ENCODE peak calls at places on chromosomes 7 and 10, in six cellular contexts. Y is skeletal muscle cell; N is adipocyte; V is CD8-positive, alpha-beta memory T cell; D is GM23248; R is choroid plexus epithelial cell. M is an unnamed sample.

GRCh38 chr10:71708301-71708703 is 11.3 kb downstream of the C10orf105 start:
- DNase-seq in N (peak), D (peak), V (peak), Y (no peak), R (peak), M (no peak)

GRCh38 chr10:85979598-85979997 is 387.0 kb downstream of the GRID1 start:
- DNase-seq in V (no peak), R (no peak), D (no peak), Y (no peak), N (no peak), M (no peak)

GRCh38 chr7:84216477-84216876 is 21.9 kb upstream of the SEMA3A start:
- DNase-seq in R (no peak), D (peak), N (no peak), V (no peak), Y (no peak), M (no peak)

GRCh38 chr10:121831777-121832176 is 96.1 kb downstream of the ATE1 start:
- DNase-seq in D (no peak), R (no peak), N (peak), Y (no peak), V (no peak), M (no peak)

GRCh38 chr7:157712666-157713235 is 375.9 kb downstream of the DNAJB6 start:
- DNase-seq in Y (no peak), V (peak), N (no peak), R (no peak), D (no peak), M (no peak)

GRCh38 chr7:124652237-124652636 is 113.4 kb downstream of the GPR37 start:
- DNase-seq in Y (no peak), N (no peak), R (peak), V (no peak), D (no peak), M (no peak)

GRCh38 chr7:30617359-30617758 is 22.7 kb downstream of the GARS1 start:
- DNase-seq in N (no peak), R (no peak), Y (no peak), V (no peak), D (no peak), M (no peak)

GRCh38 chr10:123689880-123690279 is 23.7 kb downstream of the GPR26 start:
- DNase-seq in D (no peak), V (no peak), R (no peak), N (peak), Y (no peak), M (no peak)

GRCh38 chr7:100472854-100473499 is 6.0 kb downstream of the TSC22D4 start:
- DNase-seq in N (peak), R (peak), Y (no peak), D (peak), V (no peak), M (no peak)

GRCh38 chr7:69564454-69565417 is 33.5 kb upstream of the AUTS2 start:
- DNase-seq in D (peak), V (no peak), N (peak), Y (peak), R (peak), M (no peak)

GRCh38 chr10:11345224-11346054 is 266.0 kb downstream of the USP6NL start:
- DNase-seq in D (peak), R (peak), V (no peak), N (no peak), Y (no peak), M (peak)

GRCh38 chr7:112411186-112411795 is 39.0 kb upstream of the IFRD1 start:
- DNase-seq in D (peak), Y (peak), N (peak), V (no peak), R (peak), M (peak)

GRCh38 chr10:6610647-6611046 is 30.6 kb upstream of the PRKCQ start:
- DNase-seq in Y (no peak), R (no peak), N (no peak), D (no peak), V (no peak), M (no peak)

GRCh38 chr7:42456267-42456666 is 219.3 kb upstream of the GLI3 start:
- DNase-seq in V (no peak), D (no peak), R (no peak), Y (no peak), N (no peak), M (no peak)

GRCh38 chr10:47285381-47286115 is 14.4 kb upstream of the GDF10 start:
- DNase-seq in Y (no peak), N (no peak), D (no peak), V (no peak), R (no peak), M (no peak)

GRCh38 chr7:35988105-35988504 is 164.9 kb upstream of the EEPD1 start:
- DNase-seq in V (no peak), D (no peak), Y (no peak), R (no peak), N (no peak), M (no peak)

GRCh38 chr10:97384156-97384555 is 17.0 kb downstream of the RRP12 start:
- DNase-seq in R (no peak), V (no peak), D (no peak), Y (no peak), N (no peak), M (no peak)

GRCh38 chr10:15868006-15868405 is 7.7 kb upstream of the MINDY3 start:
- DNase-seq in N (no peak), R (no peak), D (peak), V (no peak), Y (no peak), M (no peak)

GRCh38 chr10:79434816-79435215 is 10.6 kb downstream of the ZCCHC24 start:
- DNase-seq in R (peak), N (peak), V (peak), D (peak), Y (peak), M (no peak)

M was measured in pulmonary artery endothelial cell.